ENCODE peak calls at places on chromosomes 4 and X, in five cellular contexts. One of them, this sample, is unnamed.

GRCh38 chrX:74925210-74926088 is at the start of gene NEXMIF:
- DNase-seq in K562: no peak
- DNase-seq in fibroblast of lung: peak
- DNase-seq in activated B cell treated with CpG ODN at 0.5 μM for 24 hours: no peak
- DNase-seq in choroid plexus epithelial cell: peak
- DNase-seq in this sample: peak

GRCh38 chrX:132740316-132741123 is 217.9 kb downstream of the HS6ST2 start:
- DNase-seq in choroid plexus epithelial cell: peak
- DNase-seq in fibroblast of lung: no peak
- DNase-seq in activated B cell treated with CpG ODN at 0.5 μM for 24 hours: no peak
- DNase-seq in K562: no peak
- DNase-seq in this sample: peak

GRCh38 chrX:7120578-7121219 is 26.8 kb upstream of the STS start:
- DNase-seq in K562: no peak
- DNase-seq in fibroblast of lung: peak
- DNase-seq in choroid plexus epithelial cell: peak
- DNase-seq in activated B cell treated with CpG ODN at 0.5 μM for 24 hours: no peak
- DNase-seq in this sample: peak

GRCh38 chrX:50813843-50814661 is at the start of gene SHROOM4:
- DNase-seq in choroid plexus epithelial cell: peak
- DNase-seq in fibroblast of lung: peak
- DNase-seq in activated B cell treated with CpG ODN at 0.5 μM for 24 hours: no peak
- DNase-seq in K562: no peak
- DNase-seq in this sample: peak

GRCh38 chr4:145154573-145154972 is 25.8 kb downstream of the OTUD4 start:
- DNase-seq in activated B cell treated with CpG ODN at 0.5 μM for 24 hours: no peak
- DNase-seq in K562: peak
- DNase-seq in choroid plexus epithelial cell: peak
- DNase-seq in fibroblast of lung: peak
- DNase-seq in this sample: peak

GRCh38 chrX:114500622-114501021 is 83.3 kb upstream of the HTR2C start:
- DNase-seq in choroid plexus epithelial cell: no peak
- DNase-seq in fibroblast of lung: no peak
- DNase-seq in K562: no peak
- DNase-seq in activated B cell treated with CpG ODN at 0.5 μM for 24 hours: no peak
- DNase-seq in this sample: no peak

GRCh38 chr4:175705407-175705806 is 106.7 kb downstream of the GPM6A start:
- DNase-seq in K562: no peak
- DNase-seq in choroid plexus epithelial cell: peak
- DNase-seq in activated B cell treated with CpG ODN at 0.5 μM for 24 hours: no peak
- DNase-seq in fibroblast of lung: peak
- DNase-seq in this sample: peak

GRCh38 chr4:28248269-28248668 is 1387.6 kb downstream of the STIM2 start:
- DNase-seq in K562: no peak
- DNase-seq in choroid plexus epithelial cell: no peak
- DNase-seq in activated B cell treated with CpG ODN at 0.5 μM for 24 hours: no peak
- DNase-seq in fibroblast of lung: no peak
- DNase-seq in this sample: no peak

GRCh38 chr4:98447648-98448047 is 186.5 kb downstream of the RAP1GDS1 start:
- DNase-seq in activated B cell treated with CpG ODN at 0.5 μM for 24 hours: no peak
- DNase-seq in fibroblast of lung: no peak
- DNase-seq in choroid plexus epithelial cell: peak
- DNase-seq in K562: no peak
- DNase-seq in this sample: no peak

GRCh38 chr4:5027366-5027765 is 8.1 kb upstream of the CYTL1 start:
- DNase-seq in fibroblast of lung: peak
- DNase-seq in activated B cell treated with CpG ODN at 0.5 μM for 24 hours: no peak
- DNase-seq in K562: no peak
- DNase-seq in choroid plexus epithelial cell: no peak
- DNase-seq in this sample: no peak

GRCh38 chrX:55057691-55058249 is 17.1 kb upstream of the PAGE2B start:
- DNase-seq in activated B cell treated with CpG ODN at 0.5 μM for 24 hours: no peak
- DNase-seq in choroid plexus epithelial cell: peak
- DNase-seq in fibroblast of lung: peak
- DNase-seq in K562: peak
- DNase-seq in this sample: peak

GRCh38 chr4:72326692-72327632 is 242.1 kb downstream of the ADAMTS3 start:
- DNase-seq in choroid plexus epithelial cell: peak
- DNase-seq in activated B cell treated with CpG ODN at 0.5 μM for 24 hours: no peak
- DNase-seq in fibroblast of lung: peak
- DNase-seq in K562: peak
- DNase-seq in this sample: peak

GRCh38 chr4:183639291-183639690 is 19.7 kb downstream of the RWDD4 start:
- DNase-seq in K562: no peak
- DNase-seq in activated B cell treated with CpG ODN at 0.5 μM for 24 hours: no peak
- DNase-seq in choroid plexus epithelial cell: peak
- DNase-seq in fibroblast of lung: no peak
- DNase-seq in this sample: no peak

GRCh38 chr4:182862921-182863320 is 54.3 kb downstream of the DCTD start:
- DNase-seq in activated B cell treated with CpG ODN at 0.5 μM for 24 hours: no peak
- DNase-seq in K562: no peak
- DNase-seq in choroid plexus epithelial cell: no peak
- DNase-seq in fibroblast of lung: no peak
- DNase-seq in this sample: no peak

GRCh38 chr4:83083925-83084475 is 30.5 kb downstream of the PLAC8 start:
- DNase-seq in choroid plexus epithelial cell: no peak
- DNase-seq in activated B cell treated with CpG ODN at 0.5 μM for 24 hours: peak
- DNase-seq in fibroblast of lung: no peak
- DNase-seq in K562: peak
- DNase-seq in this sample: no peak

GRCh38 chr4:82415922-82416365 is 14.3 kb downstream of the HNRNPDL start:
- DNase-seq in fibroblast of lung: no peak
- DNase-seq in activated B cell treated with CpG ODN at 0.5 μM for 24 hours: no peak
- DNase-seq in K562: no peak
- DNase-seq in choroid plexus epithelial cell: peak
- DNase-seq in this sample: no peak

GRCh38 chr4:77358315-77358928 is 201.4 kb downstream of the CCNG2 start:
- DNase-seq in fibroblast of lung: peak
- DNase-seq in K562: peak
- DNase-seq in choroid plexus epithelial cell: peak
- DNase-seq in activated B cell treated with CpG ODN at 0.5 μM for 24 hours: no peak
- DNase-seq in this sample: peak
- TF ChIP-seq CTCF in fibroblast of lung: peak
- TF ChIP-seq CTCF in K562: peak
- TF ChIP-seq CTCF in choroid plexus epithelial cell: peak
- TF ChIP-seq CTCF in activated B cell treated with CpG ODN at 0.5 μM for 24 hours: no peak
- TF ChIP-seq CTCF in this sample: peak

GRCh38 chrX:48703642-48704481 is 7.3 kb downstream of the SUV39H1 start:
- DNase-seq in K562: no peak
- DNase-seq in activated B cell treated with CpG ODN at 0.5 μM for 24 hours: no peak
- DNase-seq in fibroblast of lung: peak
- DNase-seq in choroid plexus epithelial cell: peak
- DNase-seq in this sample: peak
- TF ChIP-seq CTCF in K562: no peak
- TF ChIP-seq CTCF in activated B cell treated with CpG ODN at 0.5 μM for 24 hours: no peak
- TF ChIP-seq CTCF in fibroblast of lung: peak
- TF ChIP-seq CTCF in choroid plexus epithelial cell: peak
- TF ChIP-seq CTCF in this sample: no peak

DNA sequence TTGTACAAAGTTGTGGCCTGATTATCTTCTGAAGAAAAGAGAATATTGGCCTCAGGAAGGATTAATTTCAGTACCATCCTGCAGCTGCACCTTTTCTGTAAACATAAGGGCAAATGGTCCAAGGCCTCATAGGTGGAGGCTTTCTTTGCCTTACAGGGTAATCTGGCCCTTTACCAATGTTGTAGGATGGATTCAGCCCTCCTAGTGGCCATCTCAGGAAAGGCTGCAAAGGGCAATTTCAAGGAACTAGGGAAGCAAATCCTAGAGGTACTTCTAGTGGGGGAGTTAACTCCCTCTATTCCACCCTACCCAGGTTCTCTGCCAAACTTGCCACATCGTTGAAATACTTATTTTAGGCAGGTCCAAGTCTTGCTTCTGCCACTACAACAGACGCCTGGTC is 57.6 kb downstream of the UGT2B11 start:
- DNase-seq in K562: peak
- DNase-seq in fibroblast of lung: no peak
- DNase-seq in choroid plexus epithelial cell: peak
- DNase-seq in activated B cell treated with CpG ODN at 0.5 μM for 24 hours: no peak
- DNase-seq in this sample: peak
- TF ChIP-seq CTCF in K562: no peak
- TF ChIP-seq CTCF in fibroblast of lung: no peak
- TF ChIP-seq CTCF in choroid plexus epithelial cell: peak
- TF ChIP-seq CTCF in activated B cell treated with CpG ODN at 0.5 μM for 24 hours: no peak
- TF ChIP-seq CTCF in this sample: peak

DNA sequence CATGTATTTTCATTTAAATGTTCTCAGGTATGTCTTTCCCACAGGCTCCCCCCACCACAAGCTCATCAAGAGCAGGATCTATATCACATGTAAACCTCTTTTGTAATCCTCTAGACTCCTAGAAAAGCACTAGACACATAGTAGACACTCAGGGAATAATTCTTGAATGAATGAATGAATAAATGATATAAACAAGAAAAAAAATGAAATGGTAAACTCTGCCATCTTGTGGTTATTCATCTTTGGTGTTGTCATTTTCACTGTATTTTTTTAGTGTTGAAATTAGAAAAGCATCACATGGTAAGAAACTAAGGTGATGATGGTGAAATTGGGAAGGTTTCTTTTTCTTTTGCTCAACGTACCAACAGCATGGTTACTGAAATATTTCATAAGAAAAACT is 34.2 kb upstream of the C1GALT1C1 start:
- DNase-seq in choroid plexus epithelial cell: peak
- DNase-seq in K562: peak
- DNase-seq in fibroblast of lung: peak
- DNase-seq in activated B cell treated with CpG ODN at 0.5 μM for 24 hours: no peak
- DNase-seq in this sample: peak
- TF ChIP-seq CTCF in choroid plexus epithelial cell: peak
- TF ChIP-seq CTCF in K562: peak
- TF ChIP-seq CTCF in fibroblast of lung: no peak
- TF ChIP-seq CTCF in activated B cell treated with CpG ODN at 0.5 μM for 24 hours: no peak
- TF ChIP-seq CTCF in this sample: no peak

GRCh38 chrX:18010251-18010650 is 149.2 kb upstream of the RAI2 start:
- DNase-seq in K562: no peak
- DNase-seq in choroid plexus epithelial cell: no peak
- DNase-seq in fibroblast of lung: no peak
- DNase-seq in activated B cell treated with CpG ODN at 0.5 μM for 24 hours: no peak
- DNase-seq in this sample: no peak

DNA sequence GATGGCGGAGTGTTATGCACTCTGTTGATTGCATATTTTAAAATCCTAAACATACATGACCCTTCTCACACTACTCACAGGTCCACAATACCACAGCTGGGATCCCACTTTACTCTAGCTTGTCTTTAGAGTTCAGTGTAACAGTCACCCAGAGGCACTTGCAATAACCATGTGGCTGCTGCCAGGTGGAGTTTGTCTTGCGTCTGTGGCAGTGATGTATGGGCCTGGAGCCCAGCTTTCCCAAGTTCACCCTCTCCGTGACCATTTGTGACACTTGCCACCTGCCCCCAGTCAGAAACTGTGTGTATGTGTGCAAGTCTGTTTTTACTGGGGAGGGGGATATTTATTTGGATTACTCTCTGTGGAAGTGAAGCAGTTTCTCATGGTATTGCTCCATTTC is 151.9 kb upstream of the RAI2 start:
- DNase-seq in choroid plexus epithelial cell: no peak
- DNase-seq in activated B cell treated with CpG ODN at 0.5 μM for 24 hours: no peak
- DNase-seq in fibroblast of lung: no peak
- DNase-seq in K562: no peak
- DNase-seq in this sample: no peak
- TF ChIP-seq CTCF in choroid plexus epithelial cell: no peak
- TF ChIP-seq CTCF in activated B cell treated with CpG ODN at 0.5 μM for 24 hours: no peak
- TF ChIP-seq CTCF in fibroblast of lung: no peak
- TF ChIP-seq CTCF in K562: no peak
- TF ChIP-seq CTCF in this sample: no peak

GRCh38 chrX:88424071-88424470 is 323.0 kb upstream of the CPXCR1 start:
- DNase-seq in fibroblast of lung: no peak
- DNase-seq in activated B cell treated with CpG ODN at 0.5 μM for 24 hours: no peak
- DNase-seq in K562: no peak
- DNase-seq in choroid plexus epithelial cell: no peak
- DNase-seq in this sample: no peak

GRCh38 chrX:88424541-88424940 is 322.5 kb upstream of the CPXCR1 start:
- DNase-seq in fibroblast of lung: no peak
- DNase-seq in choroid plexus epithelial cell: no peak
- DNase-seq in activated B cell treated with CpG ODN at 0.5 μM for 24 hours: no peak
- DNase-seq in K562: no peak
- DNase-seq in this sample: no peak

DNA sequence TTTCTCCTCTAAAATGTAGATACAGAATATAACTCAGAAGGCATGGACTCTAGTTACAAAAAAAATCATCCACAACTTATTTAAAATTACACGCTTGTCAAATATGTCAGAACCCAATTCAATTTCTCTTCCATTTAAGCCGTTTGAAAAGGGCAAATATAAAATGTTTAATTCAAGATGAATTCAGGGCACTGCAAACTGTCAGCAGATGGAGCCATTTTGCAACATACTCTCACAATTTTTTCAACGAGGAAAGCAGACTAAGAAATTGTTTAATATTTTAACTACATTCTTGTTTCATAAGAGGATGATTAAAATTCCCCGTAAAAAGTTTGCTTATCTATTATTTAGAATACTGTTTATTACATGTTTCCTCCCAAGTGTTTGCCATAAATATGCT is 321.3 kb upstream of the CPXCR1 start:
- DNase-seq in K562: no peak
- DNase-seq in activated B cell treated with CpG ODN at 0.5 μM for 24 hours: no peak
- DNase-seq in choroid plexus epithelial cell: peak
- DNase-seq in fibroblast of lung: no peak
- DNase-seq in this sample: peak
- TF ChIP-seq CTCF in K562: no peak
- TF ChIP-seq CTCF in activated B cell treated with CpG ODN at 0.5 μM for 24 hours: no peak
- TF ChIP-seq CTCF in choroid plexus epithelial cell: peak
- TF ChIP-seq CTCF in fibroblast of lung: no peak
- TF ChIP-seq CTCF in this sample: no peak

GRCh38 chrX:15849555-15849954 is 5.1 kb downstream of the AP1S2 start:
- DNase-seq in activated B cell treated with CpG ODN at 0.5 μM for 24 hours: no peak
- DNase-seq in choroid plexus epithelial cell: peak
- DNase-seq in fibroblast of lung: no peak
- DNase-seq in K562: peak
- DNase-seq in this sample: peak
- TF ChIP-seq CTCF in activated B cell treated with CpG ODN at 0.5 μM for 24 hours: no peak
- TF ChIP-seq CTCF in choroid plexus epithelial cell: peak
- TF ChIP-seq CTCF in fibroblast of lung: peak
- TF ChIP-seq CTCF in K562: peak
- TF ChIP-seq CTCF in this sample: peak

DNA sequence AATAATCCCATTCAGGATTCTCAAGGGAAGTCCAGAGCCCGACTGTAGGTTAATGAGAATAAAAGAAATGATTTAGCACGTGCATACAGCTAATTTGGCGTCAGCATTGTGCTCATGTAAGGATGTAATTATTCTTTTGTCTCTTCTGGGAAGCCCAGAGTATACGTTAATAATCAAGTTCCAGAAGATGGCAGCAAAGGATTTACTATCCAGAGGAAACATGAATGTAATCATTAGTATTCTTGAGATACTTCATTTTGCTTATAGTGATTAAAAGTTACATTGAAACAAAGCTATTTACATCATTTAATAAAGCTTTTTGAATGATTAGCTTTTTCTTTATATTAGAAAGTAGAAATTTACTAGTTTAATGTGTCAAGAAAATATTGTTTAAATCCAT is 27.1 kb upstream of the MAP9 start:
- DNase-seq in K562: no peak
- DNase-seq in choroid plexus epithelial cell: peak
- DNase-seq in activated B cell treated with CpG ODN at 0.5 μM for 24 hours: no peak
- DNase-seq in fibroblast of lung: peak
- DNase-seq in this sample: peak
- TF ChIP-seq CTCF in K562: no peak
- TF ChIP-seq CTCF in choroid plexus epithelial cell: peak
- TF ChIP-seq CTCF in activated B cell treated with CpG ODN at 0.5 μM for 24 hours: no peak
- TF ChIP-seq CTCF in fibroblast of lung: peak
- TF ChIP-seq CTCF in this sample: peak